ENCODE peak calls at places on chromosomes 2 and 18, in four cellular contexts. D is stimulated activated CD4-positive, alpha-beta T cell treated with anti-CD3 and anti-CD28 coated beads, Interleukin-4, amount 100 ng/mL, for 4 hours; H is mammary epithelial cell; N is activated naive CD4-positive, alpha-beta T cell treated with anti-CD3 and anti-CD28 coated beads for 36 hours. V is an unnamed sample.

GRCh38 chr2:44107086-44107740 is 61.5 kb upstream of the PPM1B start:
- DNase-seq in H (no peak), D (no peak), N (no peak), V (peak)

GRCh38 chr18:2948038-2948437 is 64.9 kb downstream of the LPIN2 start:
- DNase-seq in H (peak), N (no peak), D (no peak), V (peak)

GRCh38 chr2:230447455-230448451 is 31.8 kb downstream of the SP100 start:
- DNase-seq in D (no peak), H (no peak), N (peak), V (no peak)

GRCh38 chr2:41719756-41720155 is 328.1 kb upstream of the PKDCC start:
- DNase-seq in D (no peak), H (no peak), N (no peak), V (no peak)

GRCh38 chr18:22170421-22171262 is 1.3 kb downstream of the GATA6 start:
- DNase-seq in N (peak), D (no peak), H (peak), V (peak)

GRCh38 chr18:69758458-69758857 is 189.2 kb downstream of the CD226 start:
- DNase-seq in D (no peak), H (peak), N (no peak), V (no peak)

GRCh38 chr2:192499476-192499875 is 304.7 kb upstream of the TMEFF2 start:
- DNase-seq in H (peak), N (no peak), D (no peak), V (no peak)

GRCh38 chr18:34117319-34117718 is 107.4 kb downstream of the NOL4 start:
- DNase-seq in D (no peak), H (no peak), N (no peak), V (peak)

GRCh38 chr2:171210864-171211431 is 50.3 kb upstream of the TLK1 start:
- DNase-seq in N (peak), H (no peak), D (no peak), V (peak)

GRCh38 chr18:76465630-76466409 is 29.2 kb downstream of the ZNF516 start:
- DNase-seq in D (no peak), N (no peak), H (no peak), V (no peak)

GRCh38 chr2:218320704-218321336 is 28.5 kb upstream of the TMBIM1 start:
- DNase-seq in H (no peak), N (no peak), D (no peak), V (no peak)

GRCh38 chr2:105836341-105836740 is 91.6 kb downstream of the NCK2 start:
- DNase-seq in D (no peak), N (no peak), H (no peak), V (no peak)

GRCh38 chr2:74199871-74200305 is 1.5 kb downstream of the MTHFD2 start:
- DNase-seq in H (peak), N (peak), D (no peak), V (no peak)

GRCh38 chr2:184326076-184326475 is 272.3 kb upstream of the ZNF804A start:
- DNase-seq in N (no peak), H (no peak), D (no peak), V (no peak)

GRCh38 chr2:226793615-226794014 is 6.0 kb downstream of the IRS1 start:
- DNase-seq in D (no peak), N (no peak), H (no peak), V (no peak)

GRCh38 chr2:220337611-220338440 is 710.4 kb downstream of the SLC4A3 start:
- DNase-seq in D (no peak), N (no peak), H (no peak), V (no peak)

GRCh38 chr18:11577271-11578112 is 31.9 kb upstream of the SLC35G4 start:
- DNase-seq in D (no peak), H (no peak), N (no peak), V (no peak)

GRCh38 chr18:69567813-69568488 is 167.3 kb downstream of the DOK6 start:
- DNase-seq in H (peak), D (no peak), N (no peak), V (peak)

GRCh38 chr18:45837283-45838070 is 12.0 kb downstream of the SIGLEC15 start:
- DNase-seq in D (peak), N (peak), H (no peak), V (peak)

GRCh38 chr2:196380098-196380497 is 208.7 kb upstream of the STK17B start:
- DNase-seq in N (no peak), D (no peak), H (no peak), V (no peak)

GRCh38 chr2:150809083-150809482 is 321.6 kb upstream of the RND3 start:
- DNase-seq in N (no peak), H (no peak), D (no peak), V (no peak)

GRCh38 chr2:19312949-19313348 is 45.5 kb downstream of the OSR1 start:
- DNase-seq in D (no peak), H (peak), N (no peak), V (peak)

GRCh38 chr2:100418563-100418962 is 1.1 kb upstream of the CHST10 start:
- DNase-seq in N (peak), D (no peak), H (no peak), V (no peak)

GRCh38 chr2:175432021-175432420 is 250.5 kb upstream of the ATP5MC3 start:
- DNase-seq in N (no peak), D (no peak), H (no peak), V (no peak)

GRCh38 chr2:144328933-144329332 is 191.0 kb downstream of the ZEB2 start:
- DNase-seq in N (no peak), H (no peak), D (no peak), V (no peak)

GRCh38 chr2:35337922-35338321 is 1017.7 kb upstream of the CRIM1 start:
- DNase-seq in D (no peak), N (no peak), H (no peak), V (no peak)

GRCh38 chr2:235990344-235990743 is 177.8 kb downstream of the GBX2 start:
- DNase-seq in D (no peak), H (no peak), N (no peak), V (no peak)

GRCh38 chr2:27378096-27378808 is 2.3 kb downstream of the ZNF513 start:
- DNase-seq in D (no peak), H (no peak), N (no peak), V (peak)

GRCh38 chr2:9815076-9815475 is 28.2 kb upstream of the TAF1B start:
- DNase-seq in H (no peak), D (no peak), N (no peak), V (no peak)

GRCh38 chr2:187369471-187369870 is 78.6 kb downstream of the CALCRL start:
- DNase-seq in H (no peak), D (no peak), N (no peak), V (no peak)

GRCh38 chr2:38940746-38941145 is 51.1 kb downstream of the ARHGEF33 start:
- DNase-seq in H (no peak), N (no peak), D (no peak), V (no peak)

V was measured in GM23338.